ENCODE peak calls at places on chromosomes 7 and 10, in five cellular contexts. C, R, H, S and I are unnamed samples.

GRCh38 chr7:16918288-16918895 is 36.6 kb upstream of the AGR3 start:
- DNase-seq in R (no peak), C (no peak), S (no peak), H (no peak), I (no peak)

GRCh38 chr7:114085592-114086490 is 167.0 kb upstream of the PPP1R3A start:
- DNase-seq in C (peak), S (peak), R (peak), H (peak), I (no peak)

GRCh38 chr10:35025916-35026315 is 64.2 kb downstream of the CUL2 start:
- DNase-seq in R (no peak), S (no peak), C (no peak), H (no peak), I (peak)

GRCh38 chr7:74572301-74573090 is 85.0 kb upstream of the GTF2I start:
- DNase-seq in S (no peak), C (peak), R (no peak), H (no peak), I (no peak)

GRCh38 chr7:5691536-5692090 is 89.8 kb downstream of the RNF216 start:
- DNase-seq in S (no peak), H (no peak), R (no peak), C (no peak), I (no peak)

GRCh38 chr10:34477229-34477628 is 337.9 kb downstream of the PARD3 start:
- DNase-seq in S (no peak), R (no peak), H (no peak), C (no peak), I (no peak)

GRCh38 chr10:98390406-98390805 is 24.6 kb downstream of the PYROXD2 start:
- DNase-seq in S (no peak), R (no peak), H (no peak), C (no peak), I (no peak)

GRCh38 chr10:47372726-47373125 is 11.4 kb downstream of the ZNF488 start:
- DNase-seq in C (no peak), S (no peak), H (no peak), R (no peak), I (no peak)

GRCh38 chr7:106029941-106030340 is 66.9 kb downstream of the CDHR3 start:
- DNase-seq in H (no peak), S (no peak), R (no peak), C (no peak), I (no peak)

GRCh38 chr10:46092523-46093195 is 46.6 kb upstream of the MSMB start:
- DNase-seq in S (no peak), R (no peak), C (no peak), H (no peak), I (no peak)

GRCh38 chr7:151725844-151726770 is 150.8 kb downstream of the PRKAG2 start:
- DNase-seq in H (peak), R (no peak), C (no peak), S (no peak), I (no peak)

GRCh38 chr7:105594034-105594433 is 12.7 kb upstream of the EFCAB10 start:
- DNase-seq in C (no peak), H (no peak), R (no peak), S (no peak), I (no peak)

GRCh38 chr7:73487486-73487885 is 34.6 kb downstream of the BAZ1B start:
- DNase-seq in S (no peak), H (no peak), C (no peak), R (no peak), I (no peak)

GRCh38 chr10:68406111-68406814 is 814 bp downstream of the RUFY2 start:
- DNase-seq in S (peak), R (peak), C (peak), H (peak), I (peak)

GRCh38 chr10:31961675-31962074 is 33.0 kb upstream of the ARHGAP12 start:
- DNase-seq in S (no peak), H (peak), C (no peak), R (no peak), I (peak)

GRCh38 chr10:118793545-118793944 is 38.8 kb upstream of the CACUL1 start:
- DNase-seq in R (no peak), H (peak), S (no peak), C (no peak), I (no peak)
- TF ChIP-seq POLR2A in R (no peak), H (peak), S (no peak), C (no peak), I (no peak)

GRCh38 chr7:39971924-39972323 is 21.9 kb downstream of the CDK13 start:
- DNase-seq in R (no peak), H (no peak), S (no peak), C (no peak), I (no peak)
- TF ChIP-seq POLR2A in R (no peak), H (no peak), S (no peak), C (no peak), I (no peak)

GRCh38 chr10:101782811-101783735 is at the start of gene NPM3:
- DNase-seq in S (peak), C (peak), H (peak), R (peak), I (peak)
- TF ChIP-seq POLR2A in S (peak), C (peak), H (peak), R (no peak), I (peak)

GRCh38 chr10:87095241-87095945 is 387 bp downstream of the SHLD2 start:
- DNase-seq in H (peak), R (peak), S (peak), C (peak), I (peak)
- TF ChIP-seq POLR2A in H (peak), R (peak), S (peak), C (peak), I (peak)

GRCh38 chr7:100708395-100708794 is 2.5 kb downstream of the POP7 start:
- DNase-seq in H (no peak), R (no peak), S (no peak), C (no peak), I (no peak)

GRCh38 chr7:100706672-100707311 is 871 bp downstream of the POP7 start:
- DNase-seq in H (no peak), R (no peak), S (no peak), C (no peak), I (no peak)

GRCh38 chr7:100705341-100705752 is 574 bp upstream of the POP7 start:
- DNase-seq in S (peak), R (peak), H (peak), C (peak), I (peak)

GRCh38 chr7:100710452-100710851 is 4.5 kb downstream of the POP7 start:
- DNase-seq in C (no peak), R (no peak), H (no peak), S (no peak), I (no peak)

DNA sequence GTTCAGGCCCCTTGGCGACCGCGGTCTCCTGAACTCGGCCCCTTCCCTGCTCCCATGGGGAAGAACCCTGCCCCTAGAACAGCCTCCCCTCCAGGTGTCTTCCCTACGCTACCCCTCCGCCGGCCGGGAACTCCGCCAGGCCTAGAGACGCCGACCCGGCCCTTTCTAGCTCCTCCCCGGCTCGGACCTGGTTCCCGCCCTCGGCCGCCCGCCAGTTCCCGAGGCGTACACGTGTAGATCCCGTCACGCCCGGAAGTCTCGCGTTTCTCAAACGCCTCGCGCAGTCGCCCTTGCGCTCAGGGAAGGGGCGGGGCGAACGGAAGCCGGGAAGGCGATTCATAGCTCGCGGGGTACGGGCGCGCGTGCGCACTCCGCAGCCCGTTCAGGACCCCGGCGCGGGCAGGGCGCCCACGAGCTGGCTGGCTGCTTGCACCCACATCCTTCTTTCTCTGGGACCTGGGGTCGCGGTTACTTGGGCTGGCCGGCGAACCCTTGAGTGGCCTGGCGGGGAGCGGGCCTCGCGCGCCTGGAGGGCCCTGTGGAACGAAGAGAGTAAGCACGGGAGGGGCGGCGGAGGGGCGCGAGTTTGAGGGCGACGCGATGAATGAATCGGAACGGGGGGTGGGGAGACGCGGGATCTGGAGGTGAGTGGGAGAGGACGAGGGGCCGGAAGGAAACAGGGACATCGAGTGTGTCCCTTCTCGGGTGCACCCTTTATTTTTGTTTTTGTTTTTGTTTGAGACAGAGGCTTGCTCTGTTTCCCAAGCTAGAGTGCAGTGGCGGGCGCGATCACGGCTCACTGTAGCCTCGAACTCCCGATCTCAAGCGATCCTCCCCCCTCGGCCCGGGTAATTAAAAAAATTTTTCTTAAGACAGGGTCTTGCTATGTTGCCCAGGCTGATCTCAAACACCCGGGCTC is at the start of gene POP7:
- DNase-seq in H (peak), S (peak), R (peak), C (peak), I (peak)
- TF ChIP-seq POLR2A in H (peak), S (peak), R (peak), C (peak), I (peak)

GRCh38 chr10:43574035-43574892 is at the start of gene ZNF239:
- DNase-seq in S (peak), R (peak), H (peak), C (peak), I (no peak)
- TF ChIP-seq POLR2A in S (peak), R (peak), H (peak), C (no peak), I (no peak)

DNA sequence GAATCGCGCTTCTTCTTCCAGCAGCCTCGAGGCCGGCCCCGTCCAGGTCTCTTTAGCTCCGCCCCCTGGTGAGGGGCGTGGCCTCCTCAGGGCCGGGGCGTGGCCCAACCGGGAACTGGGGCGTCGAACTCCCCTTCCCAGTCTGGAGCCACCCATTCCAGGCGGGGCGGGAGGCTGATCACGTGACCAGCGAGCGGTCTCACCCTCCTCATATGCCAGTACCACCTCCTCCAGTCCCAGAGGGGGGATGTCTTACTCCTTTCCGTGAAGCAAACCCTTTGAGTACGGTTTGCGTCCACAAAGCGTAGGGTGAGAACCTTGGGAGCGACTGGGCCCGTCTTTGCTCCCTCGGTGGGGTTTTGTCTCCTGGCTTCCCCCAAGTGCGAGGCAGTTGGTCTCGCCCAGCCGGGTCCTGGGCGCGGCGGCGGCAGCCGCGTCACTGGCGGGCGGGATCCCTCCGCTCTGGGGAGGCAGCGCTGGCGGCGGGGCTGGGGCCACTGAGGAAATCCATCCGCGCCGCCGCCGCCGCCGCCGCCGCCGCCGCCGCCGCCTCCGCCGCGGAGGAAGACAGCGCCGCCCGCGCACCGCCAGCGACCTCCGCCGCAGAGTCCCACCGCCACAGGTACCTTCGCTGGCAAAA is at the start of gene GNB2:
- DNase-seq in H (peak), C (peak), R (peak), S (peak), I (peak)
- TF ChIP-seq POLR2A in H (peak), C (peak), R (peak), S (peak), I (peak)

GRCh38 chr10:16891375-16892313 is 74.4 kb upstream of the RSU1 start:
- DNase-seq in C (peak), S (peak), H (peak), R (peak), I (no peak)
- TF ChIP-seq POLR2A in C (no peak), S (no peak), H (peak), R (peak), I (peak)

DNA sequence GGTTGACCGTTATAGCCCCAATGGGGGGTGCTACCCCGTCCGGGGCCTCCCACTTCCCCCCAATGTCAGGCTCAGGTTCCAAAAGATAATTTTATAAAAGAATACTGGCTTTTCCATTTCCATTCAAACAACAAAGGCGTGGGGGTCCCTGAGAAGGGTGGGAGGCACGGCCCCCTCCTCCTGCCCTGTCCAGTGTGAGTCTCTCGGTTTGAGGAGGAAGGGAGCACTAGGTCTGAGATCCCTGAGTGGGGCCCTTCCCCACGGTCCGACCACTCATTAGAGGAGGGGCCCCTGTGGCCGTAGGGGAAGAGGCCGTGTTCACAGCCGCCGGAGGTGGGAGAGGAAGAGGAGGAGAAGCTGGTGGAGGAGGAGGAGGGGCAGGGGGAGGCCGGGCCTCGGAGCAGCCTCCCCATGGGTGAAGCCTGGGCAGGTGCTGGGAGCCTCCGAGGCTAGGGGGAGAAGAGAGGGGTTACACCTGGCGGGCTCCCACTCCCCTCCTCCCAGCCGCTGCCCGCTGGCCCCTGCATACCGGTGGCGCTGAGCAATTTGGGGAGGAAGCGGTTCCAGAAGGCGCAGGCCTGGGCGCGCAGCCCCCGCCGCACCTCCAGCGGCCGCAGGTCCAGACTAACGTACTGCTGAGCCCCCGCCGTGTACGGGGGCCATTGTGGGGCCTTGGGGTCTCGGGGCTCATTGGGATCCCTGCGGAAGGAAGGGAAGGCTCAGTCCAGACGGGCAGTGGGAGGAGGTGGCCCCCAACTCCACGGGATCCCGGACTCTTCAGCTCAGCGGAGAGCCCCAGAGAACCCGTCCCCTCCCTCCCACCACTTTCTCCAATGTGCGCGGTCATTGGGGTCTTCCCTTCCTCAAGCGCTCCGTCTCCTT is 1.4 kb upstream of the UFSP1 start:
- DNase-seq in R (no peak), H (no peak), S (peak), C (no peak), I (no peak)
- TF ChIP-seq POLR2A in R (no peak), H (no peak), S (no peak), C (no peak), I (no peak)

DNA sequence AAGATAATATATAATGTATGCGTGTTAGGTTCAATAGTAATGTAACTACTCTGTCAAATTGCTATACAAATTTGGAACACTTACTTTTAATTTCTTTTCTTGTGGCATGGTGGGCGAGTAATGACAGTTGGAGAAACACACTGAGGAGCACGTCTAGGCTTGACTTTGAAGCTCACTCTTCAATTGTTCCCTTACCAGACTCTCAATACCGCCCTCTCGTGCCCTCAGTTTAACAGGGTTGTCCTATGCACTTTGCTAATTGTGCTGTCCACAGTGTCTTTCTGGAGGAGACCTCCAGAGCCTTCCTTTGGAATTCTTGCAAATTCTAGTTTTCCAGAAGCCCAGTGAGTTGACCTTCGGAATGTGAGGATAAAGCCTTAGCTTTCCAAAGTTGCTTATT is 107.2 kb upstream of the RELN start:
- DNase-seq in H (no peak), C (no peak), R (no peak), S (no peak), I (no peak)
- TF ChIP-seq POLR2A in H (no peak), C (no peak), R (no peak), S (no peak), I (no peak)